ENCODE peak calls at places on chromosome 10, in six cellular contexts. V is adipocyte; Y is astrocyte; J is neuronal stem cell; D is fibroblast of lung; U is CD8-positive, alpha-beta T cell. M is an unnamed sample.

GRCh38 chr10:133225707-133226191 is 4.3 kb upstream of the UTF1 start:
- DNase-seq in U (no peak), V (no peak), J (no peak), D (peak; percentile 3), Y (no peak), M (no peak)

GRCh38 chr10:44973323-44974081 is 5.1 kb downstream of the DEPP1 start:
- DNase-seq in U (no peak), Y (no peak), D (no peak), V (no peak), J (no peak), M (no peak)

GRCh38 chr10:60446855-60447254 is 57.2 kb upstream of the ANK3 start:
- DNase-seq in U (no peak), D (peak; percentile 49), J (no peak), V (no peak), Y (peak; percentile 23), M (no peak)

GRCh38 chr10:35641430-35642015 is 573 bp downstream of the FZD8 start:
- DNase-seq in Y (peak; percentile 29), U (no peak), V (peak; percentile 72), J (no peak), D (peak; percentile 46), M (peak; percentile 39)

GRCh38 chr10:130046591-130046990 is 64.0 kb downstream of the C10orf143 start:
- DNase-seq in D (no peak), V (no peak), Y (no peak), U (no peak), J (no peak), M (no peak)

GRCh38 chr10:25758041-25758457 is 176.0 kb upstream of the MYO3A start:
- DNase-seq in Y (peak; percentile 36), J (peak; percentile 48), V (peak; percentile 2), U (no peak), D (peak; percentile 51), M (no peak)

GRCh38 chr10:124447741-124448466 is 1.9 kb downstream of the NKX1-2 start:
- DNase-seq in U (no peak), V (no peak), D (no peak), Y (no peak), J (no peak), M (no peak)

GRCh38 chr10:5317547-5318107 is 47.1 kb upstream of the UCN3 start:
- DNase-seq in D (peak; percentile 74), J (no peak), V (peak; percentile 28), U (no peak), Y (peak; percentile 59), M (peak; percentile 95)

GRCh38 chr10:94630017-94630688 is 53.4 kb upstream of the CYP2C18 start:
- DNase-seq in U (no peak), V (peak; percentile 64), D (peak; percentile 19), J (peak; percentile 37), Y (peak; percentile 6), M (no peak)

GRCh38 chr10:96334888-96335526 is 23.8 kb downstream of the OPALIN start:
- DNase-seq in J (peak; percentile 40), D (peak; percentile 14), U (no peak), Y (peak; percentile 13), V (peak; percentile 81), M (no peak)

GRCh38 chr10:11546581-11546980 is 64.9 kb downstream of the USP6NL start:
- DNase-seq in U (no peak), Y (peak; percentile 56), D (peak; percentile 62), J (no peak), V (peak; percentile 53), M (no peak)

GRCh38 chr10:71080381-71081228 is 131.8 kb upstream of the UNC5B start:
- DNase-seq in J (no peak), Y (no peak), V (no peak), U (no peak), D (no peak), M (no peak)

GRCh38 chr10:64601298-64601697 is 1080.1 kb downstream of the REEP3 start:
- DNase-seq in U (no peak), J (no peak), D (no peak), V (no peak), Y (no peak), M (no peak)

GRCh38 chr10:64594072-64594471 is 1072.9 kb downstream of the REEP3 start:
- DNase-seq in J (no peak), Y (no peak), V (no peak), D (no peak), U (no peak), M (no peak)

GRCh38 chr10:64598604-64599003 is 1077.4 kb downstream of the REEP3 start:
- DNase-seq in V (no peak), U (no peak), Y (no peak), D (no peak), J (no peak), M (no peak)
- H3K4me3 ChIP-seq in V (no peak overlapping the region), U (no peak overlapping the region), Y (no peak overlapping the region), D (no peak overlapping the region), J (no peak overlapping the region), M (no peak overlapping the region)

GRCh38 chr10:118256209-118256608 is 85.9 kb downstream of the FAM204A start:
- DNase-seq in Y (no peak), J (no peak), U (no peak), D (no peak), V (no peak), M (no peak)

GRCh38 chr10:118259288-118259906 is 82.7 kb downstream of the FAM204A start:
- DNase-seq in J (peak; percentile 67), D (no peak), Y (no peak), V (peak; percentile 38), U (no peak), M (peak; percentile 44)

GRCh38 chr10:118258285-118258684 is 83.8 kb downstream of the FAM204A start:
- DNase-seq in D (no peak), V (no peak), Y (no peak), U (no peak), J (peak; percentile 74), M (no peak)

GRCh38 chr10:118255355-118255754 is 86.8 kb downstream of the FAM204A start:
- DNase-seq in J (no peak), V (no peak), D (no peak), Y (no peak), U (no peak), M (no peak)

GRCh38 chr10:118256825-118257570 is 85.1 kb downstream of the FAM204A start:
- DNase-seq in D (no peak), U (no peak), J (no peak), Y (no peak), V (no peak), M (no peak)
- H3K27me3 ChIP-seq in D (no peaks in the 10 kb centered on the region), U (no peaks in the 10 kb centered on the region), J (peaks cover 63% of the 10 kb centered on the region), Y (no peaks in the 10 kb centered on the region), V (peaks cover 5% of the 10 kb centered on the region), M (peaks cover 2% of the 10 kb centered on the region)

GRCh38 chr10:62348029-62348428 is 26.1 kb upstream of the ZNF365 start:
- DNase-seq in Y (no peak), D (no peak), J (no peak), U (no peak), V (no peak), M (no peak)

GRCh38 chr10:62354941-62355340 is 19.2 kb upstream of the ZNF365 start:
- DNase-seq in Y (peak; percentile 93), D (peak; percentile 93), J (no peak), V (no peak), U (no peak), M (no peak)

GRCh38 chr10:62356447-62356846 is 17.7 kb upstream of the ZNF365 start:
- DNase-seq in J (no peak), U (no peak), V (no peak), Y (no peak), D (no peak), M (no peak)

DNA sequence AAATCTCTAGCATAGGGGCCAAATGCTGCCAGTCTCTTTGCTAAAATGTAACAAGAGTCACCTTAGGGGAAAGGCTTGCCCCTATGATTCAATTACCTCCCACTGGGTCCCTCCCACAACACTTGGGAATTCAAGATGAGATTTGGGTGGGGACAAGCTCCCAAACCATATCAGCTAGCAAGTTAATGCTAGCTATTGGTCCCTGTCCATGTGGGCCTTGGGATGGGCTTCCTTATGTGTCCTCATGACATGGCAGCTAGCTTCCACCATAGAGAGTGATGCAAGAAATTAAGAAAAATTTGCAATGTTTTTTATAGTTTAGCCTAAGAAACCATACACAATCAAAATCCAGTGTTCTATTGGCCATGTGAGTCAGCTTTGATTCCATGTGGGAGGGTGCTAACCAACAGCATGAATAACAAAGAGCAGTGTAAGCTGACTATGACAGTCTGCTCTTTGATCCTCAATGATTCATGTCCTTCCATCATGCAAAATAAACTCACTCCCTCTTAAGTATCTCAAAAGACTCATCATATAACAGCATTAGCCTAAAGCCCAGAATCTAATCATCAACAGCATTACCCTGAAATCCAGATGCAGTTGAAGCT is 21.7 kb upstream of the ZNF365 start:
- DNase-seq in Y (peak; percentile 64), J (no peak), U (no peak), V (no peak), D (peak; percentile 74), M (no peak)
- H3K9me3 ChIP-seq in Y (no peaks in the 10 kb centered on the region), J (peaks cover 3% of the 10 kb centered on the region), U (no peaks in the 10 kb centered on the region), V (peaks cover 15% of the 10 kb centered on the region), D (no peaks in the 10 kb centered on the region), M (peaks cover 7% of the 10 kb centered on the region)

DNA sequence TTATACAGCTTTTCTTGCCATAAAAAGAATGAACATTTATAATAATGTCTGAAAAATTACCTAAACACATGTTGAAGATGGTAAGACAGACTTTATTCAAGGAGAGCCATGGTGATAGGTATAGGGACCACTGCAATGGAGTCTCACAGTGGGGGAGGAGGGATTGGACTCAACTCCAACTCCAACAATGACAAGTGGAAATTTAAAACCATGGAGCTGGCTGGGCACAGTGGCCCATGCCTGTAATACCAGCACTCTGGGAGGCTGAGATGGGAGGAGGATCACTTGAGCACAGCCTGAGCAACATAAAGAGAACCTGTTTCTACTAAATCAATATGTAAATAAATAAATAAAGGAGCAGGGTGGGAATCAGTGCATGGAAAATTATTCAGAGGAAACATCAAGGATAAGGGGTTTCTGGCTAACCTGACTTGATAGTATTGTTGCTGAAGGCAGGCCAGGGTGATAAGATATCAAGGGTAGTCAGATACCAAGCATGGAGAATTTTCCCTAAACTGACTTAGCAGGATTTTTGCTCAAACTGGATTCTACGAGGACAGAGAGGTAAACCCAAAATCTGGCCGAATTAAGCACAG is 19.5 kb upstream of the MICU1 start:
- DNase-seq in Y (no peak), J (no peak), D (no peak), V (no peak), U (no peak), M (no peak)
- H3K4me3 ChIP-seq in Y (no peak overlapping the region), J (no peak overlapping the region), D (no peak overlapping the region), V (no peak overlapping the region), U (no peak overlapping the region), M (no peak overlapping the region)

GRCh38 chr10:120424198-120424464 is 32.9 kb upstream of the PLPP4 start:
- DNase-seq in U (no peak), J (no peak), Y (no peak), D (no peak), V (no peak), M (no peak)
- H3K27me3 ChIP-seq in U (no peaks in the 10 kb centered on the region), J (no peaks in the 10 kb centered on the region), Y (no peaks in the 10 kb centered on the region), D (no peaks in the 10 kb centered on the region), V (peaks cover 5% of the 10 kb centered on the region), M (no peaks in the 10 kb centered on the region)

GRCh38 chr10:131499566-131499965 is 188.0 kb upstream of the TCERG1L start:
- DNase-seq in U (no peak), Y (no peak), V (no peak), D (no peak), J (no peak), M (no peak)
- H3K9me3 ChIP-seq in U (peaks cover 4% of the 10 kb centered on the region), Y (peaks cover 24% of the 10 kb centered on the region), V (peaks cover 21% of the 10 kb centered on the region), D (no peaks in the 10 kb centered on the region), J (peaks cover 6% of the 10 kb centered on the region), M (no peaks in the 10 kb centered on the region)